ENCODE peak calls at places on chromosomes 5 and 9, in five cellular contexts. F is cardiac muscle cell, X is mesenchymal stem cell, M is GM23248, W is MG63. P is an unnamed sample.

GRCh38 chr9:30172206-30172605 is 2212.2 kb upstream of the ACO1 start:
- DNase-seq in F (no peak), X (no peak), M (no peak), W (no peak), P (no peak)

GRCh38 chr9:134968823-134969090 is 51.0 kb upstream of the FCN1 start:
- DNase-seq in F (no peak), X (no peak), M (no peak), W (no peak), P (no peak)

GRCh38 chr5:116520706-116521105 is 53.9 kb downstream of the SEMA6A start:
- DNase-seq in F (no peak), X (no peak), M (no peak), W (no peak), P (no peak)

GRCh38 chr5:3049261-3049660 is 297.8 kb upstream of the IRX2 start:
- DNase-seq in F (no peak), X (no peak), M (no peak), W (no peak), P (no peak)

GRCh38 chr5:134911285-134912215 is 6.6 kb downstream of the PCBD2 start:
- DNase-seq in F (no peak), X (no peak), M (peak; percentile 26), W (no peak), P (no peak)

GRCh38 chr9:136944094-136944518 is 432 bp downstream of the FBXW5 start:
- DNase-seq in F (peak; percentile 79), X (peak; percentile 72), M (peak; percentile 86), W (no peak), P (peak; percentile 31)

GRCh38 chr5:39755986-39756385 is 331.2 kb upstream of the DAB2 start:
- DNase-seq in F (no peak), X (peak; percentile 90), M (peak; percentile 97), W (peak; percentile 77), P (peak; percentile 95)

GRCh38 chr9:37902804-37903580 is 935 bp downstream of the SLC25A51 start:
- DNase-seq in F (no peak), X (peak; percentile 73), M (peak; percentile 76), W (no peak), P (peak; percentile 50)

GRCh38 chr9:36025751-36026150 is 11.0 kb upstream of the RECK start:
- DNase-seq in F (no peak), X (no peak), M (no peak), W (no peak), P (no peak)

GRCh38 chr9:120934271-120934670 is 7.7 kb upstream of the TRAF1 start:
- DNase-seq in F (no peak), X (no peak), M (no peak), W (no peak), P (no peak)

GRCh38 chr5:29963956-29964355 is 1229.5 kb upstream of the CDH6 start:
- DNase-seq in F (peak; percentile 55), X (no peak), M (peak; percentile 3), W (no peak), P (peak; percentile 38)

GRCh38 chr5:181260720-181261319 is at the start of gene TRIM52:
- DNase-seq in F (peak; percentile 94), X (peak; percentile 93), M (peak; percentile 95), W (peak; percentile 97), P (peak; percentile 94)

GRCh38 chr5:112776301-112776856 is 38.7 kb downstream of the APC start:
- DNase-seq in F (no peak), X (peak; percentile 37), M (peak; percentile 93), W (peak; percentile 46), P (peak; percentile 50)

GRCh38 chr9:69606089-69606488 is 66.1 kb downstream of the APBA1 start:
- DNase-seq in F (no peak), X (no peak), M (no peak), W (no peak), P (no peak)

GRCh38 chr5:55027589-55027988 is 3.5 kb downstream of the GZMK start:
- DNase-seq in F (no peak), X (no peak), M (no peak), W (no peak), P (no peak)

DNA sequence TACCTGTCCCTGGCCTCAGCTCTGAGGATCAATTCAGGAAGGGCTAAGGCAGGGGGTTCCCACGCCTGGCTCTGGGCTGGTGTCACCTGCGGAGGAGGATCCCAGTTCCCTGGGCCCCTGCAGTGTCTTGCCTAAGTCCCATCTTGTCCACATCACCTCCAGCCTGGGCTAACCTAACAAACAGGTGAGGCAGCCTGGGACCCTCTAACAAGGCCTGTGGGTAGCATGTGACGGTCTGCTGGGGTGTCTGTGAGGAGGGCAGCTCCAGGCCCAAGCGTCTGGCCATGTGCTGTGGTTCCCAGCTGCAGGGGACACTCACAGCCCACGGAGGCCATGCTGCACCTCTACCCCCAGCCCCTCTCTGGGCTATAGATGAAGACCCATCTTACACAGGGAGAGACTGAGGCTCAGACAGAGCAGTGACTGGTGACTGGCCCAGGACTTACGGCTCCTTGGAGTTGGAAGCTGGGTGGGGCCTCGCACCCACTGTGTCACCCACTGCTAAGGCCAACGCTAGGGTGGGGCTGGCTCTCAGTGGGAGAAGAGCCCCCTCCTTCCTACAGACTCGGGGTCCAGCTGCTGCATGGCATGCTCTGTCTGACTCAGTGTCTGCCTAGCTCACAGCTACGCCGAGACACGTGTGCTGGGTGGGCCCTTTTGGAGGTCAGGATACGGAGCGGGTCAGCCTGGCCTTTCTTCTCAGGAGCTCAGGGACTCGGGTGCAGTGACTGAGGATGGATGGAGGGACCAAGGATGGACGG is 40.7 kb upstream of the RNF130 start:
- DNase-seq in F (no peak), X (no peak), M (no peak), W (no peak), P (no peak)
- H3K9me3 ChIP-seq in F (no peaks in the 10 kb centered on the region), X (peaks cover 9% of the 10 kb centered on the region), M (no peaks in the 10 kb centered on the region), W (peaks cover 12% of the 10 kb centered on the region), P (peaks cover under 1% of the 10 kb centered on the region)

DNA sequence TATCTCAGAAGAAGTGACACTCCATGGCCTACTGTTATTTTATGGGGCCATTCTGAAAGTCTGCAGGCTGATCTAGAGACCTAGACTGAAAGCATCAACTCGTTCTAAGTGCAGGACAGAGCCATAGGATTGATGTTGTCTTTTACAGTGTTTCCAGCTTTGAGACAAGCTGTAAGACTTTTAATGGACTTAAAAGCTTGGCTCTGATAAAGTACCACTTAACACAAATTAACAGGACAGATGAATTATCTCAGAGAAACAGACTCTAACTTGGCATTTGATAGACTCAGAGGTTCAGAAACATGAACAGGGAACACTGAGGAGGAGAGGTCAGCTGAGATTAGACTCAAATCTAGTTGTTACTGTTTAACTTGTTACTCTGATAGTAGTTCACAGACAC is 203.2 kb downstream of the TLR4 start:
- DNase-seq in F (no peak), X (no peak), M (no peak), W (no peak), P (no peak)
- H3K9me3 ChIP-seq in F (no peaks in the 10 kb centered on the region), X (peaks cover 51% of the 10 kb centered on the region), M (peaks cover 3% of the 10 kb centered on the region), W (peaks cover 4% of the 10 kb centered on the region), P (peaks cover 3% of the 10 kb centered on the region)

DNA sequence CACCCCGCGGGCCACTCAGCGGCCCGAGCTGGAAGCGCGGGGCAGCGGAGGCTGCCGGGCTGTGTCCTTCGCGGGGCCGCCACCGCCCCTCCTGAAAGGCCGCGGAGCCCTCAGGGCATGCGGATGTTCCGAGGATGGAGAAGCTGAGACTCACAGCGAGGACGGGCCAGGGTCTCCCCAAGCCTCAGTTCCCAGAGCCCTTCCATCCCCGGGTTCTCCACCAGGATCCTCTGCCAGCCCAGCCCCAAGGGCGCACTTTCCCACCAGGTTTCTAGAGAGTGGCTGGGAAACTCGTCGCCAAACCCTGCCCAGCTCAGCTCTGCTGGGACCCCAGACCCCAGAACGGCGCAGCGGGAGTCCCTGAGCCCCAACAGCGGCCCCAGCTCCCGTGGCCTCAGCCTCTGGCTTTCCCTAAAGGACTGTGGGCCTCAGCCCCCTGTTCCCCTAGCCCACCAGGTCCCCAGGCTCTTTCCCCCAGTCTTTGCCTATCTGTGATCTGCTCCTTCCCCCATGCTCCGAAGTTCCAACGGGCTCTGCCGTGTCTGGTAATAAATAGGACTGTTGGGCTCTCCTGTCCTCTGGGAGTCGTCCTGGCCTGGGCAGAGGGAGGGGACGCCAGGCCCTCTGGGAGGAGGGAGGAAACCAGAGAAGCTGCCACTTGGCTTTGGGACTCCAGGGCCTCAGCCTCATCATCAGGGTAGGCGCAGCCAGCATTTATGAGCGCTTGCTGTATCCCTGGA is 27.9 kb downstream of the ADGRD2 start:
- DNase-seq in F (peak; percentile 43), X (no peak), M (no peak), W (no peak), P (no peak)
- H3K9me3 ChIP-seq in F (no peaks in the 10 kb centered on the region), X (no peaks in the 10 kb centered on the region), M (no peaks in the 10 kb centered on the region), W (no peaks in the 10 kb centered on the region), P (no peaks in the 10 kb centered on the region)

GRCh38 chr5:63570752-63571151 is 391.5 kb downstream of the HTR1A start:
- DNase-seq in F (no peak), X (no peak), M (no peak), W (no peak), P (no peak)
- H3K9me3 ChIP-seq in F (no peaks in the 10 kb centered on the region), X (peaks cover 9% of the 10 kb centered on the region), M (no peaks in the 10 kb centered on the region), W (no peaks in the 10 kb centered on the region), P (no peaks in the 10 kb centered on the region)

GRCh38 chr9:88420227-88420626 is 32.0 kb downstream of the SPIN1 start:
- DNase-seq in F (no peak), X (peak; percentile 21), M (no peak), W (no peak), P (no peak)

GRCh38 chr9:88425538-88425950 is 37.3 kb downstream of the SPIN1 start:
- DNase-seq in F (no peak), X (peak; percentile 77), M (peak; percentile 15), W (no peak), P (peak; percentile 4)

GRCh38 chr9:88418025-88418424 is 29.8 kb downstream of the SPIN1 start:
- DNase-seq in F (no peak), X (peak; percentile 21), M (no peak), W (no peak), P (no peak)

GRCh38 chr9:88418715-88419540 is 30.7 kb downstream of the SPIN1 start:
- DNase-seq in F (no peak), X (no peak), M (peak; percentile 25), W (no peak), P (no peak)

GRCh38 chr9:88421348-88421747 is 33.1 kb downstream of the SPIN1 start:
- DNase-seq in F (no peak), X (no peak), M (no peak), W (no peak), P (no peak)
- H3K9me3 ChIP-seq in F (no peaks in the 10 kb centered on the region), X (peaks cover 47% of the 10 kb centered on the region), M (peaks cover 4% of the 10 kb centered on the region), W (peaks cover 35% of the 10 kb centered on the region), P (peaks cover 13% of the 10 kb centered on the region)

DNA sequence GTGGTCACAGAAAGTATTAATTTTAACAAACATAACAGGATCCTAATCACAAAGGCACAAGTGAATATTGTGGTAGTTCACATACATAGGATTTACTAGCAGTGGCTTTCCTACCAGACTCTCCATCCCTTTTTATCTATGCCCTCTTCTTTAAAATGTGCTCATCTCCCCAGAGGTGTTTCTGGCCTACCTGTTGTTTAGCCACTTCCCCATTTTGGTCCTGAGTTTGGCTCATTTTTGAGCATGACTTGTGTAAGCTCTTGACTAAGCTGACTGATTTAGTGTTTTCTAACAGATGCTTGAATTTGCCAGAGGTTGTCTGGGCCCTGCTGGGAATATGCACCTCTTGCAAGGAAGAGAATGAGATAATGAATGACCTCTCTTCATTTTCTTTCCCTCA is 517.7 kb upstream of the CLINT1 start:
- DNase-seq in F (no peak), X (no peak), M (no peak), W (no peak), P (no peak)
- H3K9me3 ChIP-seq in F (no peaks in the 10 kb centered on the region), X (peaks cover 3% of the 10 kb centered on the region), M (no peaks in the 10 kb centered on the region), W (peaks cover 3% of the 10 kb centered on the region), P (no peaks in the 10 kb centered on the region)